ENCODE peak calls at places on chromosome 2, in nine cellular contexts. One of them, this sample, is unnamed.
A peak's percentile ranks its signal among the peaks of the same experiment; 100 is the strongest.

GRCh38 chr2:187546762-187547333 is 7.4 kb downstream of the TFPI start:
- DNase-seq in SJCRH30: no peak
- DNase-seq in CD4-positive, alpha-beta T cell: no peak
- DNase-seq in small intestine: no peak
- DNase-seq in GM23248: peak; percentile 46
- DNase-seq in spleen: no peak
- DNase-seq in iPS DF 6.9: no peak
- DNase-seq in heart right ventricle: no peak
- DNase-seq in uterus: no peak
- DNase-seq in this sample: no peak

GRCh38 chr2:44137872-44138551 is 30.7 kb upstream of the PPM1B start:
- DNase-seq in iPS DF 6.9: no peak
- DNase-seq in small intestine: no peak
- DNase-seq in CD4-positive, alpha-beta T cell: no peak
- DNase-seq in heart right ventricle: no peak
- DNase-seq in SJCRH30: no peak
- DNase-seq in spleen: no peak
- DNase-seq in uterus: no peak
- DNase-seq in GM23248: no peak
- DNase-seq in this sample: no peak

GRCh38 chr2:133755515-133756311 is 187.4 kb upstream of the NCKAP5 start:
- DNase-seq in small intestine: no peak
- DNase-seq in spleen: no peak
- DNase-seq in GM23248: peak; percentile 59
- DNase-seq in CD4-positive, alpha-beta T cell: no peak
- DNase-seq in iPS DF 6.9: no peak
- DNase-seq in SJCRH30: no peak
- DNase-seq in uterus: no peak
- DNase-seq in heart right ventricle: no peak
- DNase-seq in this sample: no peak

GRCh38 chr2:50098242-50098641 is 933.7 kb downstream of the NRXN1 start:
- DNase-seq in spleen: no peak
- DNase-seq in uterus: no peak
- DNase-seq in GM23248: no peak
- DNase-seq in small intestine: no peak
- DNase-seq in iPS DF 6.9: no peak
- DNase-seq in CD4-positive, alpha-beta T cell: no peak
- DNase-seq in SJCRH30: no peak
- DNase-seq in heart right ventricle: no peak
- DNase-seq in this sample: no peak

GRCh38 chr2:206531996-206532543 is 88.7 kb downstream of the ADAM23 start:
- DNase-seq in SJCRH30: peak; percentile 35
- DNase-seq in GM23248: peak; percentile 23
- DNase-seq in CD4-positive, alpha-beta T cell: no peak
- DNase-seq in iPS DF 6.9: no peak
- DNase-seq in uterus: no peak
- DNase-seq in spleen: no peak
- DNase-seq in small intestine: no peak
- DNase-seq in heart right ventricle: peak; percentile 16
- DNase-seq in this sample: no peak

GRCh38 chr2:124402274-124402673 is 377.2 kb downstream of the CNTNAP5 start:
- DNase-seq in GM23248: no peak
- DNase-seq in spleen: no peak
- DNase-seq in SJCRH30: no peak
- DNase-seq in iPS DF 6.9: no peak
- DNase-seq in small intestine: no peak
- DNase-seq in heart right ventricle: no peak
- DNase-seq in CD4-positive, alpha-beta T cell: no peak
- DNase-seq in uterus: no peak
- DNase-seq in this sample: no peak

GRCh38 chr2:159996792-159997546 is 65.4 kb downstream of the PLA2R1 start:
- DNase-seq in uterus: no peak
- DNase-seq in small intestine: no peak
- DNase-seq in iPS DF 6.9: no peak
- DNase-seq in CD4-positive, alpha-beta T cell: no peak
- DNase-seq in heart right ventricle: no peak
- DNase-seq in GM23248: peak; percentile 51
- DNase-seq in spleen: no peak
- DNase-seq in SJCRH30: no peak
- DNase-seq in this sample: no peak

GRCh38 chr2:62197609-62198236 is 1.8 kb downstream of the B3GNT2 start:
- DNase-seq in CD4-positive, alpha-beta T cell: no peak
- DNase-seq in SJCRH30: peak; percentile 39
- DNase-seq in small intestine: peak; percentile 50
- DNase-seq in uterus: peak; percentile 22
- DNase-seq in iPS DF 6.9: no peak
- DNase-seq in GM23248: peak; percentile 55
- DNase-seq in spleen: peak; percentile 89
- DNase-seq in heart right ventricle: peak; percentile 63
- DNase-seq in this sample: peak; percentile 85

GRCh38 chr2:68907232-68907922 is 36.2 kb upstream of the BMP10 start:
- DNase-seq in GM23248: no peak
- DNase-seq in spleen: no peak
- DNase-seq in uterus: no peak
- DNase-seq in small intestine: peak; percentile 14
- DNase-seq in iPS DF 6.9: no peak
- DNase-seq in SJCRH30: no peak
- DNase-seq in CD4-positive, alpha-beta T cell: no peak
- DNase-seq in heart right ventricle: no peak
- DNase-seq in this sample: no peak

GRCh38 chr2:148032215-148032614 is 11.3 kb downstream of the MBD5 start:
- DNase-seq in GM23248: no peak
- DNase-seq in heart right ventricle: no peak
- DNase-seq in spleen: no peak
- DNase-seq in CD4-positive, alpha-beta T cell: no peak
- DNase-seq in uterus: no peak
- DNase-seq in small intestine: no peak
- DNase-seq in iPS DF 6.9: no peak
- DNase-seq in SJCRH30: no peak
- DNase-seq in this sample: no peak

GRCh38 chr2:128765822-128766221 is 447.2 kb upstream of the HS6ST1 start:
- DNase-seq in GM23248: no peak
- DNase-seq in uterus: no peak
- DNase-seq in spleen: peak; percentile 47
- DNase-seq in CD4-positive, alpha-beta T cell: no peak
- DNase-seq in SJCRH30: peak; percentile 77
- DNase-seq in iPS DF 6.9: no peak
- DNase-seq in heart right ventricle: no peak
- DNase-seq in small intestine: no peak
- DNase-seq in this sample: no peak

GRCh38 chr2:171411791-171412483 is 21.9 kb downstream of the METTL8 start:
- DNase-seq in spleen: no peak
- DNase-seq in uterus: no peak
- DNase-seq in iPS DF 6.9: no peak
- DNase-seq in SJCRH30: no peak
- DNase-seq in GM23248: peak; percentile 81
- DNase-seq in small intestine: no peak
- DNase-seq in CD4-positive, alpha-beta T cell: no peak
- DNase-seq in heart right ventricle: no peak
- DNase-seq in this sample: no peak

GRCh38 chr2:83081835-83082522 is 1377.1 kb downstream of the SUCLG1 start:
- DNase-seq in GM23248: peak; percentile 34
- DNase-seq in uterus: no peak
- DNase-seq in SJCRH30: no peak
- DNase-seq in heart right ventricle: no peak
- DNase-seq in spleen: no peak
- DNase-seq in CD4-positive, alpha-beta T cell: no peak
- DNase-seq in small intestine: peak; percentile 74
- DNase-seq in iPS DF 6.9: no peak
- DNase-seq in this sample: no peak

GRCh38 chr2:118774458-118775133 is 72.9 kb downstream of the EN1 start:
- DNase-seq in spleen: peak; percentile 76
- DNase-seq in GM23248: peak; percentile 85
- DNase-seq in small intestine: peak; percentile 25
- DNase-seq in CD4-positive, alpha-beta T cell: no peak
- DNase-seq in heart right ventricle: peak; percentile 43
- DNase-seq in iPS DF 6.9: peak; percentile 33
- DNase-seq in SJCRH30: peak; percentile 10
- DNase-seq in uterus: peak; percentile 49
- DNase-seq in this sample: peak; percentile 85

GRCh38 chr2:37365669-37366068 is 21.2 kb downstream of the QPCT start:
- DNase-seq in heart right ventricle: no peak
- DNase-seq in iPS DF 6.9: no peak
- DNase-seq in SJCRH30: no peak
- DNase-seq in CD4-positive, alpha-beta T cell: no peak
- DNase-seq in spleen: no peak
- DNase-seq in GM23248: peak; percentile 48
- DNase-seq in uterus: no peak
- DNase-seq in small intestine: no peak
- DNase-seq in this sample: no peak

GRCh38 chr2:222799262-222799918 is 61.4 kb upstream of the ACSL3 start:
- DNase-seq in CD4-positive, alpha-beta T cell: no peak
- DNase-seq in small intestine: no peak
- DNase-seq in spleen: no peak
- DNase-seq in heart right ventricle: no peak
- DNase-seq in SJCRH30: no peak
- DNase-seq in uterus: no peak
- DNase-seq in iPS DF 6.9: no peak
- DNase-seq in GM23248: no peak
- DNase-seq in this sample: no peak

GRCh38 chr2:96243843-96244242 is 22.0 kb downstream of the TMEM127 start:
- DNase-seq in GM23248: no peak
- DNase-seq in uterus: no peak
- DNase-seq in iPS DF 6.9: no peak
- DNase-seq in SJCRH30: no peak
- DNase-seq in small intestine: no peak
- DNase-seq in CD4-positive, alpha-beta T cell: no peak
- DNase-seq in heart right ventricle: no peak
- DNase-seq in spleen: no peak
- DNase-seq in this sample: no peak

GRCh38 chr2:179691235-179691634 is 170.2 kb downstream of the ZNF385B start:
- DNase-seq in CD4-positive, alpha-beta T cell: no peak
- DNase-seq in small intestine: no peak
- DNase-seq in heart right ventricle: no peak
- DNase-seq in spleen: no peak
- DNase-seq in SJCRH30: no peak
- DNase-seq in iPS DF 6.9: no peak
- DNase-seq in GM23248: peak; percentile 8
- DNase-seq in uterus: no peak
- DNase-seq in this sample: no peak

GRCh38 chr2:1627628-1628371 is 116.5 kb downstream of the PXDN start:
- DNase-seq in small intestine: no peak
- DNase-seq in iPS DF 6.9: no peak
- DNase-seq in GM23248: no peak
- DNase-seq in spleen: peak; percentile 38
- DNase-seq in CD4-positive, alpha-beta T cell: no peak
- DNase-seq in heart right ventricle: no peak
- DNase-seq in uterus: no peak
- DNase-seq in SJCRH30: no peak
- DNase-seq in this sample: peak; percentile 39

GRCh38 chr2:234241656-234242445 is 191.3 kb downstream of the SPP2 start:
- DNase-seq in heart right ventricle: no peak
- DNase-seq in spleen: no peak
- DNase-seq in CD4-positive, alpha-beta T cell: no peak
- DNase-seq in iPS DF 6.9: no peak
- DNase-seq in small intestine: no peak
- DNase-seq in SJCRH30: peak; percentile 89
- DNase-seq in uterus: no peak
- DNase-seq in GM23248: peak; percentile 88
- DNase-seq in this sample: no peak

GRCh38 chr2:170966648-170967396 is 37.8 kb downstream of the GORASP2 start:
- DNase-seq in uterus: no peak
- DNase-seq in spleen: no peak
- DNase-seq in iPS DF 6.9: no peak
- DNase-seq in CD4-positive, alpha-beta T cell: no peak
- DNase-seq in SJCRH30: no peak
- DNase-seq in small intestine: no peak
- DNase-seq in GM23248: peak; percentile 36
- DNase-seq in heart right ventricle: no peak
- DNase-seq in this sample: no peak

GRCh38 chr2:135819211-135819610 is 17.8 kb downstream of the LCT start:
- DNase-seq in iPS DF 6.9: peak; percentile 33
- DNase-seq in uterus: no peak
- DNase-seq in CD4-positive, alpha-beta T cell: no peak
- DNase-seq in GM23248: peak; percentile 68
- DNase-seq in spleen: no peak
- DNase-seq in small intestine: no peak
- DNase-seq in SJCRH30: no peak
- DNase-seq in heart right ventricle: no peak
- DNase-seq in this sample: no peak

DNA sequence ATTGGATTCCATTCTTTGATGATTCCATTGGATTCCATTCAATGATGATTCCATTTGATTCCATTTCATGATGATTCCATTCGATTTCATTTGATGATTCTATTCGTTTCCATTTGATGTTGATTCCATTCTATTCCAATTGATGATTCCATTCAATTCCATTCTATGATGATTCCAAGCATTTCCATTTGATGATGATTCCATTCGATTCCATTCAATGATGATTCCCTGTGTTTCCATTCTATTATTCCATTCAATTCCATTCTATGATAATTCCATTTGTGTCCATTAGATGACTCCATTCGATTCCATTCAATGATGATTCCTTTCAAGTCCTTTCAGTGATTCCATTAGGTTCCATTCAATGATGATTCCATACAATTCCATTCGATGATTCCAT is 1090.5 kb downstream of the RPIA start:
- DNase-seq in CD4-positive, alpha-beta T cell: no peak
- DNase-seq in spleen: no peak
- DNase-seq in uterus: no peak
- DNase-seq in GM23248: no peak
- DNase-seq in heart right ventricle: no peak
- DNase-seq in iPS DF 6.9: no peak
- DNase-seq in small intestine: no peak
- DNase-seq in SJCRH30: no peak
- DNase-seq in this sample: no peak
- H3K9me3 ChIP-seq in CD4-positive, alpha-beta T cell: peaks cover 66% of the 10 kb centered on the region
- H3K9me3 ChIP-seq in spleen: peaks cover 100% of the 10 kb centered on the region
- H3K9me3 ChIP-seq in uterus: no peaks in the 10 kb centered on the region
- H3K9me3 ChIP-seq in GM23248: peaks cover 16% of the 10 kb centered on the region
- H3K9me3 ChIP-seq in heart right ventricle: peaks cover 92% of the 10 kb centered on the region
- H3K9me3 ChIP-seq in iPS DF 6.9: peaks cover 3% of the 10 kb centered on the region
- H3K9me3 ChIP-seq in small intestine: no peaks in the 10 kb centered on the region
- H3K9me3 ChIP-seq in SJCRH30: peaks cover 2% of the 10 kb centered on the region
- H3K9me3 ChIP-seq in this sample: peaks cover 67% of the 10 kb centered on the region

GRCh38 chr2:26584656-26585055 is 56.5 kb downstream of the CIB4 start:
- DNase-seq in heart right ventricle: no peak
- DNase-seq in iPS DF 6.9: no peak
- DNase-seq in SJCRH30: no peak
- DNase-seq in GM23248: no peak
- DNase-seq in small intestine: no peak
- DNase-seq in uterus: no peak
- DNase-seq in CD4-positive, alpha-beta T cell: no peak
- DNase-seq in spleen: peak; percentile 57
- DNase-seq in this sample: peak; percentile 69
- H3K27me3 ChIP-seq in heart right ventricle: peaks cover 5% of the 10 kb centered on the region
- H3K27me3 ChIP-seq in iPS DF 6.9: no peaks in the 10 kb centered on the region
- H3K27me3 ChIP-seq in SJCRH30: peaks cover 68% of the 10 kb centered on the region
- H3K27me3 ChIP-seq in GM23248: peaks cover 61% of the 10 kb centered on the region
- H3K27me3 ChIP-seq in small intestine: peaks cover 6% of the 10 kb centered on the region
- H3K27me3 ChIP-seq in uterus: no peaks in the 10 kb centered on the region
- H3K27me3 ChIP-seq in CD4-positive, alpha-beta T cell: peaks cover 7% of the 10 kb centered on the region
- H3K27me3 ChIP-seq in spleen: peaks cover 77% of the 10 kb centered on the region
- H3K27me3 ChIP-seq in this sample: peaks cover 61% of the 10 kb centered on the region

GRCh38 chr2:132736059-132736458 is 66.1 kb upstream of the LYPD1 start:
- DNase-seq in spleen: no peak
- DNase-seq in SJCRH30: no peak
- DNase-seq in CD4-positive, alpha-beta T cell: no peak
- DNase-seq in iPS DF 6.9: no peak
- DNase-seq in heart right ventricle: no peak
- DNase-seq in GM23248: no peak
- DNase-seq in small intestine: no peak
- DNase-seq in uterus: no peak
- DNase-seq in this sample: no peak
- H3K9me3 ChIP-seq in spleen: no peaks in the 10 kb centered on the region
- H3K9me3 ChIP-seq in SJCRH30: no peaks in the 10 kb centered on the region
- H3K9me3 ChIP-seq in CD4-positive, alpha-beta T cell: no peaks in the 10 kb centered on the region
- H3K9me3 ChIP-seq in iPS DF 6.9: no peaks in the 10 kb centered on the region
- H3K9me3 ChIP-seq in heart right ventricle: no peaks in the 10 kb centered on the region
- H3K9me3 ChIP-seq in GM23248: no peaks in the 10 kb centered on the region
- H3K9me3 ChIP-seq in small intestine: no peaks in the 10 kb centered on the region
- H3K9me3 ChIP-seq in uterus: no peaks in the 10 kb centered on the region
- H3K9me3 ChIP-seq in this sample: no peaks in the 10 kb centered on the region

GRCh38 chr2:54446122-54446521 is 10.0 kb upstream of the SPTBN1 start:
- DNase-seq in CD4-positive, alpha-beta T cell: no peak
- DNase-seq in heart right ventricle: no peak
- DNase-seq in small intestine: no peak
- DNase-seq in GM23248: no peak
- DNase-seq in iPS DF 6.9: no peak
- DNase-seq in uterus: no peak
- DNase-seq in SJCRH30: no peak
- DNase-seq in spleen: no peak
- DNase-seq in this sample: no peak
- H3K27me3 ChIP-seq in CD4-positive, alpha-beta T cell: no peaks in the 10 kb centered on the region
- H3K27me3 ChIP-seq in heart right ventricle: no peaks in the 10 kb centered on the region
- H3K27me3 ChIP-seq in small intestine: no peaks in the 10 kb centered on the region
- H3K27me3 ChIP-seq in GM23248: no peaks in the 10 kb centered on the region
- H3K27me3 ChIP-seq in iPS DF 6.9: no peaks in the 10 kb centered on the region
- H3K27me3 ChIP-seq in uterus: no peaks in the 10 kb centered on the region
- H3K27me3 ChIP-seq in SJCRH30: no peaks in the 10 kb centered on the region
- H3K27me3 ChIP-seq in spleen: no peaks in the 10 kb centered on the region
- H3K27me3 ChIP-seq in this sample: no peaks in the 10 kb centered on the region

This sample was measured in suprapubic skin.